ENCODE peak calls at places on chromosome 9, in eight cellular contexts. O, W, A, I, J, L, S and F are unnamed samples.

GRCh38 chr9:95031711-95032461 is 285.6 kb downstream of the FANCC start:
- DNase-seq in O (peak), W (no peak), A (peak), I (no peak), J (no peak), L (no peak), S (no peak), F (no peak)

GRCh38 chr9:111161015-111161415 is 122.7 kb upstream of the LPAR1 start:
- DNase-seq in O (no peak), W (no peak), A (no peak), I (no peak), J (no peak), L (no peak), S (peak), F (no peak)

GRCh38 chr9:126162611-126163381 is 163.8 kb upstream of the MVB12B start:
- DNase-seq in O (no peak), W (no peak), A (peak), I (peak), J (no peak), L (no peak), S (no peak), F (no peak)

GRCh38 chr9:90053027-90053426 is 448.2 kb downstream of the GADD45G start:
- DNase-seq in O (no peak), W (peak), A (no peak), I (no peak), J (no peak), L (no peak), S (no peak), F (no peak)

GRCh38 chr9:124795881-124796415 is 19.0 kb downstream of the OLFML2A start:
- DNase-seq in O (no peak), W (no peak), A (no peak), I (no peak), J (no peak), L (no peak), S (no peak), F (no peak)

GRCh38 chr9:132546148-132547051 is 36.0 kb upstream of the BARHL1 start:
- DNase-seq in O (peak), W (peak), A (no peak), I (no peak), J (no peak), L (no peak), S (no peak), F (peak)

GRCh38 chr9:113178087-113178486 is 27.3 kb downstream of the SLC31A2 start:
- DNase-seq in O (no peak), W (no peak), A (no peak), I (no peak), J (no peak), L (no peak), S (no peak), F (no peak)

GRCh38 chr9:105859428-105860091 is 165.2 kb downstream of the TMEM38B start:
- DNase-seq in O (no peak), W (no peak), A (no peak), I (no peak), J (no peak), L (no peak), S (no peak), F (no peak)

GRCh38 chr9:86413966-86414880 is 60.0 kb upstream of the TUT7 start:
- DNase-seq in O (no peak), W (no peak), A (no peak), I (no peak), J (no peak), L (no peak), S (no peak), F (no peak)

GRCh38 chr9:116381350-116381749 is 227.8 kb downstream of the PAPPA start:
- DNase-seq in O (no peak), W (no peak), A (no peak), I (no peak), J (no peak), L (no peak), S (no peak), F (no peak)

GRCh38 chr9:123269316-123269715 is 930 bp upstream of the STRBP start:
- DNase-seq in O (no peak), W (no peak), A (no peak), I (no peak), J (no peak), L (no peak), S (no peak), F (no peak)

GRCh38 chr9:68998812-68999211 is 15.1 kb downstream of the PRKACG start:
- DNase-seq in O (no peak), W (no peak), A (no peak), I (no peak), J (no peak), L (no peak), S (no peak), F (no peak)

GRCh38 chr9:132943677-132944293 is 631 bp downstream of the TSC1 start:
- DNase-seq in O (no peak), W (no peak), A (no peak), I (no peak), J (no peak), L (no peak), S (no peak), F (peak)

GRCh38 chr9:135850737-135851136 is 56.6 kb downstream of the CAMSAP1 start:
- DNase-seq in O (no peak), W (no peak), A (no peak), I (no peak), J (no peak), L (no peak), S (no peak), F (no peak)

GRCh38 chr9:69307446-69308216 is 17.4 kb upstream of the ENTREP1 start:
- DNase-seq in O (no peak), W (peak), A (no peak), I (no peak), J (no peak), L (no peak), S (no peak), F (no peak)

GRCh38 chr9:135126480-135127187 is 39.2 kb downstream of the OLFM1 start:
- DNase-seq in O (no peak), W (no peak), A (no peak), I (no peak), J (no peak), L (no peak), S (no peak), F (peak)

GRCh38 chr9:90985631-90986030 is 184.0 kb downstream of the SYK start:
- DNase-seq in O (no peak), W (no peak), A (no peak), I (no peak), J (no peak), L (no peak), S (no peak), F (no peak)

GRCh38 chr9:124012368-124013262 is 1.0 kb downstream of the LHX2 start:
- DNase-seq in O (no peak), W (peak), A (no peak), I (no peak), J (no peak), L (no peak), S (no peak), F (no peak)

GRCh38 chr9:10806873-10807272 is 194.1 kb upstream of the PTPRD start:
- DNase-seq in O (no peak), W (no peak), A (no peak), I (no peak), J (no peak), L (no peak), S (no peak), F (no peak)

GRCh38 chr9:110808599-110808980 is 140.0 kb downstream of the MUSK start:
- DNase-seq in O (no peak), W (no peak), A (no peak), I (no peak), J (peak), L (no peak), S (no peak), F (no peak)

GRCh38 chr9:91884746-91885687 is 65.0 kb downstream of the ROR2 start:
- DNase-seq in O (no peak), W (peak), A (no peak), I (no peak), J (no peak), L (no peak), S (no peak), F (no peak)

GRCh38 chr9:87157366-87158031 is 210.2 kb upstream of the GAS1 start:
- DNase-seq in O (no peak), W (no peak), A (no peak), I (no peak), J (no peak), L (no peak), S (no peak), F (no peak)

GRCh38 chr9:129549139-129549538 is 71.8 kb downstream of the C9orf50 start:
- DNase-seq in O (no peak), W (no peak), A (no peak), I (no peak), J (no peak), L (no peak), S (no peak), F (no peak)

GRCh38 chr9:76592105-76593010 is 133.4 kb downstream of the GCNT1 start:
- DNase-seq in O (no peak), W (no peak), A (no peak), I (no peak), J (no peak), L (no peak), S (no peak), F (no peak)

GRCh38 chr9:126307306-126308061 is 19.1 kb upstream of the MVB12B start:
- DNase-seq in O (no peak), W (no peak), A (no peak), I (no peak), J (no peak), L (no peak), S (no peak), F (no peak)

DNA sequence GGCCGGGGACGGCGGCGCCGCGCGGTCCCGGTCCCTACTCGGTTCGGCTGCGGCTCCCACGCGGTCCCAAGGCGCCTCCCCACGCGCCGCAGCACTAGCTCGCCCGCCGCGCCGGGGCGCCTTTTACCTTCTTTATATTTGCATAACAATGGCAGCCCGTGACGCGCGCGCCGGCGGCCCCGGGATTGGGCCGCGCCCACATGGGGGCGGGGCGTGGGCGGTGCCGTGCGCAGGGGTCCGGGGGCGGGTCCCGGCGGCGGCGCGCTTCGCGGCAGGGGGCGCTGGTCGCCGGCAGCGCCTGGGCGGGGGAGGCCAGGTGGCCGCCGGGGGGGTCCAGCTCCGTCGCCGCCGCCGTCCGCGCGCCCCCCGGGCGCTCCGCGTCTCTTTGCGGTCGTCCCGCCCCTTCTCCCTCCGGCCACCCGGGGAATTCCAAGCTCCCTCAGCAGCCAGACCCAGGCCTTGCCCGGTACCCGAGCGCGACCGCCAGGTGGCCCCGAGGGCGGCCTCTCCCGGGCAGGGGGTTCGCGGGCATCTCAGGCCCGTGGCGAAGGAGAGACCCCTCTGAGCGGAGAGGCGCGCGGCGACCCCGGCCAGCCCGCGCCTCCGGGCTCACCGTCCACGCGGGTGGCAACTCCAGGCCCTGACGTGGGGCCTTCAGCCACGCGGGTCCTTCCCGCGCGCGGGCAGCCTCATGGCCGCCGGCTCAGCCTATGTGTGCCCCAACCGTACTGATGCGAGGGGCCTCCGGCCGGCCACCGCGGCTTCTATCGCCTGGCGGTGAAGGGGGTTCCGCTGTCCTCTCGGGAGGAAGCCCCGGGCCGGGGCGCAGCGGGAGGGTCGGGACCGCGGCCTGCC is at the start of gene NRARP:
- DNase-seq in O (peak), W (peak), A (peak), I (peak), J (no peak), L (peak), S (no peak), F (peak)
- TF ChIP-seq CTCF in O (peak), W (peak), A (peak), I (peak), J (peak), L (peak), S (peak), F (peak)

GRCh38 chr9:98745470-98745869 is 36.7 kb upstream of the GABBR2 start:
- DNase-seq in O (no peak), W (no peak), A (no peak), I (no peak), J (no peak), L (no peak), S (no peak), F (no peak)
- TF ChIP-seq CTCF in O (no peak), W (no peak), A (no peak), I (no peak), J (no peak), L (no peak), S (no peak), F (no peak)

DNA sequence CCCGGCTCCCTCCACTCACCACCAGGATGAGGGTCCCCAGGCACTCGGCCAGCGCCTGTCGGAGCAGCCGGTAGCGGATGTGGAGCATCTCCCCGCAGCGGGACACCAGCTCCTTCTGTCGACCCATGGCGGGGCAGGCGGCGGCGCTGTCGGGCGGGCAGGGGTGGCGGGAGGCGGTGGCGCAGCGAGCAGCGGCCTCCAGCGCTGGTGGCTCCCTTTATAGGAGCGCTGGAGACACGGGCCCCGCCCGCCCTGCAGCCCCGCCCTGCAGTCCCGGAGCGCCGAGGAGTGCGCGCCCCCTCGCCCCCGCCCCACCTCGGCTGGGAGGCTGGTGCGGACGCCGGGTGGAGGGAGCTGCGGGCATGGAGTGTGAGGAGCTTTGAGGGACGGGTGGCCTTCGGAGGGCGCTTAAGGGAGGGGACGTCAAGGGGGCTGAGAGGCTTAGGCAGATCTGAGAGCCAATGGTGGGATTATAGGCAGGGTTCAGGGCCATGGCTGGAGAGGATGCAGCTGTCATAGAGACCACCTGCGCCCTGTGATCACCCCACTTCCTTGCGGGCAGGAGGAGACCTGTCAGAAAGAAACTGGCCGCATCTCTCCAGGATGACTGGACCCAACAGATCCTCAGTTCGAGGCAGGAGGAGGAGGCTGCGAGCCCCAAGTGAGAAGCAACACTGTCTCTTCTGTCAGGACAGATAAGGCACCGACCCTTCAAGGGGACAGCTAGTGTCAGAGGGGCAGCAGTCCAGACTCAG is at the start of gene AQP3:
- DNase-seq in O (peak), W (peak), A (peak), I (peak), J (no peak), L (peak), S (no peak), F (peak)
- TF ChIP-seq CTCF in O (peak), W (peak), A (peak), I (peak), J (peak), L (no peak), S (no peak), F (peak)

GRCh38 chr9:99855467-99856176 is 33.9 kb downstream of the NR4A3 start:
- DNase-seq in O (no peak), W (no peak), A (no peak), I (no peak), J (no peak), L (no peak), S (no peak), F (no peak)
- TF ChIP-seq CTCF in O (peak), W (peak), A (no peak), I (no peak), J (peak), L (no peak), S (no peak), F (no peak)

GRCh38 chr9:23842531-23843129 is 16.6 kb upstream of the ELAVL2 start:
- DNase-seq in O (no peak), W (no peak), A (no peak), I (no peak), J (no peak), L (no peak), S (no peak), F (no peak)
- TF ChIP-seq CTCF in O (peak), W (peak), A (no peak), I (no peak), J (peak), L (no peak), S (no peak), F (no peak)

GRCh38 chr9:131125288-131126058 is at the start of gene NUP214:
- DNase-seq in O (peak), W (peak), A (peak), I (peak), J (peak), L (peak), S (peak), F (peak)
- TF ChIP-seq CTCF in O (no peak), W (no peak), A (no peak), I (no peak), J (no peak), L (no peak), S (no peak), F (no peak)